ENCODE peak calls at places on chromosome 16, in eight cellular contexts. H, P, S, F, B, R, J and A are unnamed samples.

GRCh38 chr16:55126456-55126855 is 195.8 kb downstream of the IRX5 start:
- DNase-seq in H (no peak), P (no peak), S (no peak), F (no peak), B (no peak), R (no peak), J (no peak), A (no peak)

GRCh38 chr16:13436641-13437423 is 483.1 kb upstream of the ERCC4 start:
- DNase-seq in H (no peak), P (no peak), S (peak; percentile 0), F (no peak), B (no peak), R (no peak), J (no peak), A (no peak)

GRCh38 chr16:72829846-72830620 is 217.9 kb downstream of the ZFHX3 start:
- DNase-seq in H (no peak), P (no peak), S (peak; percentile 45), F (no peak), B (no peak), R (no peak), J (peak; percentile 75), A (no peak)

GRCh38 chr16:66976746-66977145 is 11.6 kb upstream of the CES4A start:
- DNase-seq in H (no peak), P (no peak), S (no peak), F (no peak), B (no peak), R (no peak), J (no peak), A (no peak)

GRCh38 chr16:70588565-70588964 is 57.8 kb upstream of the IL34 start:
- DNase-seq in H (no peak), P (peak; percentile 90), S (no peak), F (no peak), B (no peak), R (no peak), J (peak; percentile 76), A (no peak)

GRCh38 chr16:14321542-14321941 is 250.4 kb downstream of the MRTFB start:
- DNase-seq in H (peak; percentile 26), P (no peak), S (no peak), F (no peak), B (no peak), R (no peak), J (no peak), A (no peak)

GRCh38 chr16:9567674-9568073 is 476.2 kb downstream of the HAPSTR1 start:
- DNase-seq in H (no peak), P (no peak), S (no peak), F (no peak), B (no peak), R (no peak), J (no peak), A (no peak)

GRCh38 chr16:8712589-8713361 is 38.4 kb downstream of the ABAT start:
- DNase-seq in H (peak; percentile 62), P (no peak), S (no peak), F (no peak), B (no peak), R (no peak), J (no peak), A (no peak)

GRCh38 chr16:74521691-74522090 is 85.2 kb downstream of the GLG1 start:
- DNase-seq in H (peak; percentile 45), P (no peak), S (peak; percentile 59), F (no peak), B (no peak), R (no peak), J (peak; percentile 35), A (no peak)

GRCh38 chr16:50373780-50374179 is 5.0 kb upstream of the BRD7 start:
- DNase-seq in H (no peak), P (no peak), S (no peak), F (no peak), B (no peak), R (no peak), J (no peak), A (no peak)